ENCODE peak calls at places on chromosomes 6 and 20, in five cellular contexts. F, Z, K, W and O are unnamed samples.

GRCh38 chr6:827431-827830 is 134.5 kb upstream of the EXOC2 start:
- DNase-seq in K (no peak), Z (no peak), F (no peak), W (no peak), O (no peak)

GRCh38 chr6:163023700-163024099 is 295.9 kb downstream of the PACRG start:
- DNase-seq in F (no peak), W (no peak), K (no peak), Z (no peak), O (no peak)

GRCh38 chr6:2866183-2866846 is 24.7 kb upstream of the SERPINB1 start:
- DNase-seq in Z (no peak), K (no peak), F (no peak), W (peak; percentile 36), O (no peak)

GRCh38 chr6:50862172-50862571 is 43.5 kb downstream of the TFAP2B start:
- DNase-seq in W (no peak), Z (no peak), F (no peak), K (no peak), O (no peak)

GRCh38 chr20:6636209-6637159 is 131.0 kb upstream of the BMP2 start:
- DNase-seq in W (peak; percentile 85), F (peak; percentile 28), Z (peak; percentile 30), K (no peak), O (peak; percentile 37)

GRCh38 chr6:35406666-35407065 is 45.5 kb upstream of the FANCE start:
- DNase-seq in Z (no peak), K (no peak), F (no peak), W (no peak), O (no peak)

GRCh38 chr6:139640453-139640852 is 266.0 kb upstream of the CITED2 start:
- DNase-seq in W (no peak), Z (no peak), F (no peak), K (no peak), O (no peak)

GRCh38 chr20:54208492-54209044 is 681 bp downstream of the PFDN4 start:
- DNase-seq in F (no peak), K (no peak), Z (no peak), W (peak; percentile 59), O (peak; percentile 53)

GRCh38 chr6:135310291-135310690 is 129.2 kb downstream of the MYB start:
- DNase-seq in K (no peak), W (no peak), F (no peak), Z (no peak), O (no peak)

GRCh38 chr20:34072778-34073177 is 39.3 kb downstream of the EIF2S2 start:
- DNase-seq in K (no peak), W (no peak), Z (no peak), F (no peak), O (no peak)

GRCh38 chr20:13113731-13114130 is 105.0 kb downstream of the SPTLC3 start:
- DNase-seq in W (no peak), Z (no peak), K (no peak), F (no peak), O (no peak)

GRCh38 chr20:45405566-45406259 is 2.4 kb upstream of the DBNDD2 start:
- DNase-seq in K (no peak), Z (no peak), F (no peak), W (peak; percentile 7), O (no peak)

GRCh38 chr20:45408646-45409213 is 641 bp downstream of the DBNDD2 start:
- DNase-seq in K (no peak), Z (no peak), W (no peak), F (peak; percentile 43), O (no peak)

GRCh38 chr20:45407783-45408645 is at the start of gene DBNDD2:
- DNase-seq in F (no peak), W (no peak), K (no peak), Z (no peak), O (no peak)

GRCh38 chr20:45406260-45407066 is 1.6 kb upstream of the DBNDD2 start:
- DNase-seq in K (peak; percentile 54), F (peak; percentile 73), Z (peak; percentile 70), W (peak; percentile 35), O (peak; percentile 54)

GRCh38 chr20:45407067-45407745 is 883 bp upstream of the DBNDD2 start:
- DNase-seq in F (peak; percentile 50), W (peak; percentile 24), Z (peak; percentile 61), K (no peak), O (peak; percentile 22)
- TF ChIP-seq POLR2A in F (peak; percentile 56), W (no peak), Z (peak; percentile 36), K (no peak), O (no peak)

GRCh38 chr6:78253618-78254017 is 600.8 kb downstream of the MEI4 start:
- DNase-seq in K (no peak), Z (no peak), W (no peak), F (no peak), O (no peak)

GRCh38 chr6:78251930-78252329 is 599.1 kb downstream of the MEI4 start:
- DNase-seq in Z (no peak), F (no peak), K (no peak), W (no peak), O (no peak)
- TF ChIP-seq CTCF in Z (no peak), F (no peak), K (no peak), W (no peak), O (no peak)

DNA sequence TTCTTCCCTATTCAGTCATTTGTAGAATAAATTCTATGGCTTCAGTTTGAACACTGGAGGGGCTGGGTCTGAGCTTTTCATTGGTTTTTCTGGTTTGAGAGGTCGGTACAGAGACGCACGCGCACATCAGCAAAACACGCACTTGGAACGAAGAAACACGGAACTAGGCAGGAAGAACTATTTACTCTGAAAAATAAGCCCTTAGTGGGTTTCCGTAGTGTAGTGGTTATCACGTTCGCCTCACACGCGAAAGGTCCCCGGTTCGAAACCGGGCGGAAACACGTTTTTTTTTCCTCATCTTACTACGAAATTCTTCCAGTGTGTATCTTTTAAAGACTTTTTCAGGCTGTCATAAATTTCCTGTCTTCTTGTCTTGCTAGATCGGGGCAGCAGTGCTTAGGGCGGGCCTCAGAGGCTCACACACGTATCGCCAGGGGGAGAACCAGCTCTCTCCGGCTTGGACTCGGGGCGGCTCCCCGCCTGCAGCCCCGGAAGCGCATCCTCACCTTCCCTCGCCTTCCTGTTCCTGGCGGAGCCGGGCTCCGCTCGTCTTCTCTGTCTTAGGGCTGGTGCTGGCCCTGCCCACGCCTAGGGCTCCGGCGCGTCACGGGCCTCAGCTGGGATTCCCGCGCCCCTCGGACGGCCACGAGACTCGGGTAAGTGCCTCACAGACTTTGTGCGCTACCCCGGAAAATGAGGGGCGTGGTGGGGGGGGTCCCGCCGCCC is at the start of gene HMGN4:
- DNase-seq in K (peak; percentile 64), W (peak; percentile 93), Z (peak; percentile 86), F (peak; percentile 81), O (peak; percentile 88)
- TF ChIP-seq POLR2A in K (peak; percentile 47), W (no peak), Z (peak; percentile 64), F (peak; percentile 28), O (no peak)

DNA sequence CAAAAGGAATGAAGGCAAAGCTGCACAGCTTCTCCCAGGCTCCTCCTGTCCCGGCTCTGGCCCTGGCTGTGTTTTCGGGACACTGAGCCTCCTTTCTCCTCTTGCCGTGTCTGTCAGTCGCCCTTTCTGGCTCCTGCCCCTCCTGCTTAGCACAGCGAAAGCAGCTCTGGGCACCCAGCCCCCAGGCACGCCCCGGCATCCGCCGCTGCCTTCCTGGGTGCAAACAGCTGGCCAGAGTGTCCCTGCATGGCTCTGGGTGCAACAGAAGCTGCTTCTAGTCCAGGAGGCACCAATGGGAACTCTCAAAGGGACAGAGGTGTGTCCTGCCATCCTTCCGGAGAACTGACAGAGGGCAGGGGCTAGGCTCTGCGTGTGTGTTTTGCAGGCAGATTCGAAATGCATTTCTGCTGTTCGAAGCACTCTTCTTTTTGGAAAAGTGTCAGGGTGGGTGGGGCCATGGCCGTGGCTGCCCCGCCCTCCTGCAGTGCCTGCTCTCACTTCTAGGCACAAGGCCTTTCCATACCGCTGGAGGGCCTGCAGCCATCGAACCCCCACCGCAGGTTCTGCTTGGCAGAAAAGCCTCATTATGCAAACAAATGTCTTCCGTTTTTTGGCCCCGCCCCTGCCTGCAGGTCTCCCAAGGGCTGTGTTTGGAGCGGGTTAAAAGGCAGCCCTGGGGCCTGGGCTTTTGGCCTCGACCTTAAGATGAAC is 15.5 kb downstream of the COL9A3 start:
- DNase-seq in F (peak; percentile 85), Z (no peak), W (no peak), K (no peak), O (no peak)
- TF ChIP-seq CTCF in F (no peak), Z (no peak), W (no peak), K (no peak), O (no peak)